ENCODE peak calls at places on chromosomes 1 and 21, in eight cellular contexts. M, C, D, U, S, R, J and B are unnamed samples.
A peak's percentile ranks its signal among the peaks of the same experiment; 100 is the strongest.

GRCh38 chr21:37281993-37282392 is 14.9 kb upstream of the VPS26C start:
- DNase-seq in C (no peak), S (no peak), J (no peak), R (no peak), M (no peak), U (peak; percentile 7), D (no peak), B (no peak)

GRCh38 chr21:38988211-38989096 is 182.7 kb downstream of the ETS2 start:
- DNase-seq in U (peak; percentile 53), C (peak; percentile 90), J (no peak), R (no peak), D (no peak), M (no peak), S (no peak), B (no peak)

GRCh38 chr1:185578293-185578692 is 155.9 kb upstream of the HMCN1 start:
- DNase-seq in S (no peak), U (no peak), C (no peak), D (no peak), R (no peak), M (no peak), J (no peak), B (no peak)

GRCh38 chr1:79945391-79945790 is 938.9 kb upstream of the ADGRL4 start:
- DNase-seq in C (no peak), R (no peak), S (no peak), J (no peak), D (no peak), U (no peak), M (no peak), B (no peak)

GRCh38 chr1:116485976-116486375 is 84.8 kb downstream of the CD58 start:
- DNase-seq in S (no peak), J (no peak), M (no peak), D (no peak), R (no peak), U (no peak), C (no peak), B (no peak)

GRCh38 chr21:26766826-26767325 is 78.3 kb downstream of the ADAMTS1 start:
- DNase-seq in C (no peak), D (no peak), M (no peak), U (no peak), J (no peak), S (no peak), R (no peak), B (no peak)

GRCh38 chr1:162612606-162613400 is 19.5 kb upstream of the DDR2 start:
- DNase-seq in C (peak; percentile 78), M (no peak), R (no peak), D (no peak), U (no peak), S (no peak), J (no peak), B (no peak)

GRCh38 chr1:208437416-208437815 is 193.2 kb upstream of the PLXNA2 start:
- DNase-seq in J (no peak), U (no peak), S (no peak), M (no peak), C (no peak), R (no peak), D (no peak), B (no peak)

GRCh38 chr1:37691497-37692077 is 729 bp upstream of the CDCA8 start:
- DNase-seq in R (no peak), J (no peak), M (peak; percentile 59), U (peak; percentile 16), S (no peak), D (peak; percentile 10), C (peak; percentile 74), B (peak; percentile 90)

GRCh38 chr1:85708826-85709222 is 591 bp upstream of the ZNHIT6 start:
- DNase-seq in M (no peak), U (no peak), J (no peak), S (no peak), R (no peak), C (no peak), D (no peak), B (peak; percentile 78)

GRCh38 chr1:225873281-225873850 is 8.8 kb downstream of the TMEM63A start:
- DNase-seq in U (no peak), J (no peak), D (no peak), S (no peak), C (no peak), M (no peak), R (no peak), B (peak; percentile 55)

GRCh38 chr1:3197781-3198316 is 128.8 kb downstream of the PRDM16 start:
- DNase-seq in C (no peak), D (no peak), R (no peak), M (no peak), U (no peak), J (no peak), S (no peak), B (no peak)

GRCh38 chr1:1080951-1081310 is 6.8 kb upstream of the RNF223 start:
- DNase-seq in C (peak; percentile 68), R (peak; percentile 16), D (no peak), S (no peak), M (no peak), J (no peak), U (no peak), B (no peak)

GRCh38 chr1:5720484-5720883 is 271.7 kb downstream of the NPHP4 start:
- DNase-seq in U (no peak), S (no peak), R (no peak), M (peak; percentile 24), J (no peak), D (no peak), C (no peak), B (peak; percentile 24)

GRCh38 chr21:35208117-35208516 is 159.0 kb upstream of the RUNX1 start:
- DNase-seq in M (no peak), D (no peak), S (no peak), U (no peak), C (no peak), J (no peak), R (no peak), B (no peak)

GRCh38 chr1:230809205-230809990 is 58.9 kb downstream of the C1orf198 start:
- DNase-seq in C (no peak), D (no peak), J (no peak), S (no peak), M (no peak), R (no peak), U (no peak), B (no peak)

GRCh38 chr1:115833806-115834205 is 7.1 kb downstream of the NHLH2 start:
- DNase-seq in C (no peak), J (no peak), D (no peak), R (no peak), U (no peak), S (no peak), M (no peak), B (no peak)

GRCh38 chr1:149962736-149963135 is 26.1 kb upstream of the MTMR11 start:
- DNase-seq in C (no peak), S (no peak), D (no peak), M (no peak), R (no peak), J (no peak), U (no peak), B (no peak)

GRCh38 chr21:36860736-36861594 is 105.5 kb downstream of the HLCS start:
- DNase-seq in M (no peak), U (no peak), R (no peak), C (no peak), S (no peak), J (no peak), D (no peak), B (no peak)

GRCh38 chr1:222241410-222241809 is 306.5 kb downstream of the HHIPL2 start:
- DNase-seq in J (no peak), R (no peak), C (no peak), S (no peak), M (no peak), U (no peak), D (no peak), B (no peak)

GRCh38 chr1:41647202-41648135 is 163.0 kb upstream of the EDN2 start:
- DNase-seq in S (no peak), M (no peak), J (no peak), R (no peak), C (no peak), U (no peak), D (no peak), B (no peak)

GRCh38 chr1:50423670-50424000 is 392 bp upstream of the DMRTA2 start:
- DNase-seq in J (no peak), D (no peak), S (no peak), C (no peak), M (no peak), R (peak; percentile 43), U (no peak), B (no peak)

GRCh38 chr1:54459714-54460113 is 53.5 kb upstream of the SSBP3 start:
- DNase-seq in D (no peak), R (no peak), C (peak; percentile 57), S (no peak), U (no peak), M (no peak), J (no peak), B (peak; percentile 29)

GRCh38 chr21:18759751-18760161 is 356.2 kb upstream of the TMPRSS15 start:
- DNase-seq in U (no peak), D (no peak), M (no peak), S (no peak), R (no peak), J (no peak), C (no peak), B (no peak)
- TF ChIP-seq POLR2A in U (no peak), D (no peak), M (no peak), S (no peak), R (no peak), J (no peak), C (no peak), B (no peak)

GRCh38 chr21:46318464-46318845 is 5.2 kb downstream of the C21orf58 start:
- DNase-seq in R (no peak), D (no peak), C (no peak), U (no peak), M (no peak), S (no peak), J (no peak), B (no peak)
- TF ChIP-seq POLR2AphosphoS5 in R (no peak), D (no peak), C (no peak), U (no peak), M (no peak), S (no peak), J (no peak), B (no peak)

GRCh38 chr1:200266871-200267270 is 143.0 kb downstream of the ZNF281 start:
- DNase-seq in S (no peak), M (no peak), C (no peak), R (no peak), U (no peak), D (no peak), J (no peak), B (no peak)
- TF ChIP-seq POLR2A in S (no peak), M (no peak), C (no peak), R (no peak), U (no peak), D (no peak), J (no peak), B (no peak)

GRCh38 chr1:246954126-246954525 is 22.4 kb upstream of the AHCTF1 start:
- DNase-seq in S (no peak), R (no peak), M (no peak), D (no peak), C (no peak), J (no peak), U (no peak), B (no peak)
- TF ChIP-seq POLR2AphosphoS5 in S (no peak), R (no peak), M (no peak), D (no peak), C (no peak), J (no peak), U (no peak), B (no peak)